ENCODE peak calls at places on chromosomes 3 and 15, in seven cellular contexts. Y, D, Z, U, P, V and A are unnamed samples.

GRCh38 chr3:23079976-23080375 is 123.2 kb upstream of the UBE2E2 start:
- DNase-seq in Y (no peak), D (no peak), Z (no peak), U (no peak), P (peak), V (peak), A (no peak)

GRCh38 chr15:91104111-91104510 is 4.1 kb downstream of the SV2B start:
- DNase-seq in Y (no peak), D (no peak), Z (no peak), U (no peak), P (no peak), V (no peak), A (no peak)

GRCh38 chr3:134709563-134710312 is 58.9 kb upstream of the KY start:
- DNase-seq in Y (no peak), D (no peak), Z (no peak), U (no peak), P (no peak), V (peak), A (peak)

GRCh38 chr3:24037971-24038370 is 92.9 kb downstream of the NR1D2 start:
- DNase-seq in Y (no peak), D (no peak), Z (no peak), U (no peak), P (no peak), V (no peak), A (no peak)

GRCh38 chr3:4899654-4900236 is 79.5 kb upstream of the BHLHE40 start:
- DNase-seq in Y (no peak), D (no peak), Z (no peak), U (no peak), P (no peak), V (peak), A (no peak)

GRCh38 chr3:149382518-149382917 is 5.1 kb upstream of the TM4SF1 start:
- DNase-seq in Y (no peak), D (no peak), Z (no peak), U (no peak), P (peak), V (no peak), A (no peak)

GRCh38 chr3:151379083-151379734 is 5.3 kb downstream of the P2RY12 start:
- DNase-seq in Y (peak), D (no peak), Z (peak), U (no peak), P (peak), V (no peak), A (no peak)

GRCh38 chr15:48925714-48926223 is 38.0 kb downstream of the SHC4 start:
- DNase-seq in Y (no peak), D (no peak), Z (no peak), U (no peak), P (peak), V (peak), A (no peak)

GRCh38 chr3:120429921-120430361 is 20.9 kb downstream of the FSTL1 start:
- DNase-seq in Y (no peak), D (no peak), Z (no peak), U (no peak), P (peak), V (peak), A (no peak)

GRCh38 chr15:48435356-48435755 is 104.1 kb downstream of the DUT start:
- DNase-seq in Y (no peak), D (no peak), Z (no peak), U (no peak), P (peak), V (no peak), A (no peak)

GRCh38 chr3:195543642-195544536 is 764 bp upstream of the PPP1R2 start:
- DNase-seq in Y (peak), D (no peak), Z (no peak), U (no peak), P (no peak), V (no peak), A (peak)

GRCh38 chr15:35019401-35020327 is 31.6 kb upstream of the ZNF770 start:
- DNase-seq in Y (no peak), D (no peak), Z (no peak), U (no peak), P (peak), V (peak), A (no peak)

GRCh38 chr3:141109761-141110160 is 58.6 kb downstream of the SPSB4 start:
- DNase-seq in Y (no peak), D (peak), Z (no peak), U (no peak), P (no peak), V (no peak), A (no peak)

GRCh38 chr3:189673535-189673934 is 42.3 kb downstream of the TP63 start:
- DNase-seq in Y (no peak), D (no peak), Z (no peak), U (no peak), P (no peak), V (no peak), A (no peak)

GRCh38 chr3:79139395-79140060 is 628.3 kb downstream of the ROBO1 start:
- DNase-seq in Y (no peak), D (no peak), Z (no peak), U (no peak), P (no peak), V (peak), A (no peak)

GRCh38 chr3:183895296-183895695 is 10.6 kb upstream of the PARL start:
- DNase-seq in Y (peak), D (no peak), Z (peak), U (no peak), P (peak), V (peak), A (no peak)